ENCODE peak calls at places on chromosomes 16 and 17, in four cellular contexts. L is progenitor cell of endocrine pancreas, E is GM13977, J is osteocyte. W is an unnamed sample.
A peak's percentile ranks its signal among the peaks of the same experiment; 100 is the strongest.

GRCh38 chr16:62665269-62665668 is 629.0 kb upstream of the CDH8 start:
- DNase-seq in L (no peak), J (no peak), E (no peak), W (no peak)

GRCh38 chr17:47620503-47621245 is 29.0 kb upstream of the KPNB1 start:
- DNase-seq in E (no peak), L (no peak), J (no peak), W (no peak)

GRCh38 chr17:7881655-7882054 is 6.9 kb upstream of the CHD3 start:
- DNase-seq in L (no peak), E (no peak), J (no peak), W (no peak)

GRCh38 chr16:1688807-1689560 is 10.9 kb downstream of the JPT2 start:
- DNase-seq in J (no peak), L (no peak), E (no peak), W (no peak)

GRCh38 chr17:62689441-62690167 is 62.1 kb downstream of the MRC2 start:
- DNase-seq in J (no peak), E (no peak), L (no peak), W (no peak)

GRCh38 chr17:9928601-9929341 is 23.7 kb upstream of the RCVRN start:
- DNase-seq in E (no peak), J (no peak), L (peak; percentile 42), W (no peak)

GRCh38 chr17:39921323-39921722 is 2.9 kb upstream of the GSDMB start:
- DNase-seq in J (no peak), E (no peak), L (no peak), W (no peak)

GRCh38 chr16:83269541-83269940 is 538.2 kb upstream of the HSBP1 start:
- DNase-seq in E (no peak), L (no peak), J (no peak), W (no peak)

GRCh38 chr17:15782809-15783208 is 50.7 kb downstream of the TBC1D26 start:
- DNase-seq in L (no peak), E (no peak), J (peak; percentile 78), W (no peak)

GRCh38 chr16:48317614-48318013 is 67.6 kb downstream of the SIAH1 start:
- DNase-seq in L (no peak), E (no peak), J (no peak), W (no peak)

GRCh38 chr17:51016099-51016498 is 104.6 kb downstream of the SPAG9 start:
- DNase-seq in J (no peak), L (no peak), E (no peak), W (no peak)

GRCh38 chr16:80105160-80105559 is 435.6 kb upstream of the DYNLRB2 start:
- DNase-seq in J (no peak), L (no peak), E (no peak), W (no peak)

GRCh38 chr16:55487048-55487803 is 8.2 kb downstream of the MMP2 start:
- DNase-seq in J (no peak), E (no peak), L (no peak), W (no peak)

GRCh38 chr17:10243905-10244844 is 45.8 kb upstream of the GAS7 start:
- DNase-seq in J (peak; percentile 40), L (no peak), E (no peak), W (no peak)

GRCh38 chr17:77163001-77163400 is 22.2 kb downstream of the SEC14L1 start:
- DNase-seq in L (no peak), J (no peak), E (no peak), W (no peak)

GRCh38 chr16:86982347-86982596 is 334.9 kb downstream of the C16orf95 start:
- DNase-seq in L (no peak), J (no peak), E (no peak), W (no peak)

DNA sequence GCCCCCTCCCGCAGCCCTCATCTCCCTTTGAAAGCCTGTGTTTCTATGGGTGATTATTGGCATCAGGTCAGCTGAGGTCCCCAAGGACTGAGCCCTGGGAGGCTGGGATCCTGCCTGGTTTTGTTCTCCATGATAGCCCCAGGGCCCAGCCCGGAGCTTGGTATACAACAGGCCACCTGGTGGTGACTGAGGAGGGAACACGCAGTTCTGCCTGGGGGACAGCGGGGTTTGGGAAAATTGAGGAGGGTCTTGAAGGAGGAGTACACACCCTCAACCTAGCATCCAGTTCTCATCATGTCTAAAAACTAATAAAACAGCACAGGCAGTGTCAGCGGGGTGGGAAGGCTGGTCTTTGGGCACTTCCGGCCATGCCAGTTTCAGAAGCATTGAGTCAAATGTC is 335.1 kb downstream of the CPPED1 start:
- DNase-seq in E (no peak), J (no peak), L (no peak), W (no peak)
- TF ChIP-seq CTCF in E (no peak), J (no peak), L (peak; percentile 25), W (peak; percentile 51)

DNA sequence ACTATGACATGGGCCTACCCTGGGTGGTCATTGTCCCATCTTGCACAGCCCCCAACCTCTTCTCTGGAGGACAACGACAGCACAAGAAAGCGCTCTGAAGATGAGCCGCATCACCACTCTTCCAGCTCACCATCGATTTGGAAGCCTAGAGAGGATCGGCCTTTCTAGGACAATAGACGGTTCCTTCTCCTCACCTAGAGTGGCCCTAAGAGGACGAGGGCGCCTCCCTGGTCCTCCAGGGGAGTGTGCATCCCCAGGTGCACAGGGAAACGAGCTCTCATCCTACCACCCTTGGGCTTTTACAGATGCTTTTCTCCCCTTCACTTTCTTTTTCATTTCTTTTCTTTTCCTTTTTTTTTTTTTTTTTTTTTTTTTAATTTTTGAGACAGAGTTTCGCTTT is 20.3 kb upstream of the SLC52A1 start:
- DNase-seq in J (no peak), L (no peak), E (no peak), W (no peak)
- TF ChIP-seq CTCF in J (no peak), L (no peak), E (no peak), W (no peak)

DNA sequence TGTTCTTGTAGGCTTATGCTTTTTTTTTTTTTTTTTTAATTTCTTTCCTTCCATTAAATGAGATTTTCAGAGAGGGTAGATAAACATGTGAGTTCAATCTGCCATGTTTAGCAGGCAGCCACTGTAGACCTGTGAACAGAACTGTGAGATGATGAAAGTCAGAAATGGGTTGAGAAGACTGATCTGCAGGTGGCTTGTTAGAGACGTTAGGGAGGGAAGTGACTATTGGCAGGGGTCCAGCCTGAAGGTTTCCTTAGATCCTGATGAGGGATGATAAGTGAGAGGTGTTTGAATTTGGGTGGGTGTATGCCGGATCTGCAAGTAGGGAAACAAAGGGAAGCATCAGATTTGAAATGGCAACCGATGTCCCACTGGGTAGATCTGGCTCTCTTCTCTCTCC is 157.8 kb downstream of the HS3ST3B1 start:
- DNase-seq in J (no peak), L (no peak), E (no peak), W (no peak)
- TF ChIP-seq CTCF in J (no peak), L (no peak), E (no peak), W (no peak)

GRCh38 chr17:75393523-75394331 is 11.8 kb downstream of the GRB2 start:
- DNase-seq in L (peak; percentile 96), E (peak; percentile 85), J (peak; percentile 99), W (peak; percentile 96)
- TF ChIP-seq CTCF in L (no peak), E (no peak), J (no peak), W (peak; percentile 45)

GRCh38 chr16:50253511-50253903 is 12.8 kb upstream of the ADCY7 start:
- DNase-seq in E (no peak), J (peak; percentile 70), L (no peak), W (no peak)

GRCh38 chr16:50254072-50254471 is 12.3 kb upstream of the ADCY7 start:
- DNase-seq in J (peak; percentile 73), L (no peak), E (no peak), W (no peak)

GRCh38 chr16:50252082-50252611 is 14.2 kb upstream of the ADCY7 start:
- DNase-seq in J (peak; percentile 81), L (no peak), E (no peak), W (no peak)

GRCh38 chr16:50252874-50253510 is 13.4 kb upstream of the ADCY7 start:
- DNase-seq in L (no peak), E (no peak), J (no peak), W (no peak)

DNA sequence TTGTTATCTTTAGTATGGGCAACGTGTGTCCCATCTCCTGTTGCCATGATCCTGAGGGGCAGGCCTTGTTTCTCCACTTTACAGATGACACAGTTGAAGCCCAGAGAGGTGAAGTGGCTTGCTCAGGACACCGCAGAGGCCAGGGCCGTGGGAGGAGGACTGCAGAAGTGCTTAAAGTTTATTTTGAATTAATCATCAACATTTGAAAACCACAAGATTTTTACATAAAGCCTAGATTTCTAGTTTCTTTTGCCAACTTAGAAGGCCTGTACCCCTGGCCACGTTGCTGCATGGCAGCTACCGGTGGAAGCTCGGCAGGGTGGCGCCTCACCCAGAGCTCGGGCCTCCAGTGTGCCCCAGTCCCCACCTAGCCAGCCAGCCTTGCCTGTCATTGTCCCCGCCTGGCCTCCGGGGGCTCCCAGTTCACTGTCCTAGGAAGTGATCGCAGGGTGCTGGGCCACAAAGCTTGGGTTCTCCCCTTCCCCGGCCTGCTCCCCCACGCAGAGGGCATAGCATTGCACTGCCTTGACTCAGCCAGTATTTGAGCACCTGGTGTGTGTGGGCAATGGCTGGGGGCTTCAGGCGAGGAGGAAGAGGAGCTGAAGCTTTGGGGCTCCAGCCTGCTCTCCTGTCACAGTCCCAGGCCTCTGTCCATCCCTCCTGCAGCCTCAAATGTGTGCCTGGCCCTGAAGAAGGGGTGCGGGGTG is 14.8 kb upstream of the ADCY7 start:
- DNase-seq in E (no peak), L (no peak), J (peak; percentile 80), W (no peak)
- TF ChIP-seq CTCF in E (no peak), L (no peak), J (no peak), W (no peak)

GRCh38 chr16:56647641-56648431 is 3.9 kb upstream of the MT1B start:
- DNase-seq in L (no peak), J (no peak), E (no peak), W (no peak)
- TF ChIP-seq CTCF in L (peak; percentile 9), J (no peak), E (no peak), W (no peak)

W was measured in type B pancreatic cell.